ENCODE peak calls at places on chromosomes 6 and 20, in six cellular contexts. One of them, this sample, is unnamed.

GRCh38 chr6:168119539-168119938 is 40.5 kb upstream of the FRMD1 start:
- DNase-seq in posterior cingulate gyrus: no peak
- DNase-seq in colonic mucosa: no peak
- DNase-seq in T-helper 1 cell: no peak
- DNase-seq in A549: no peak
- DNase-seq in stimulated activated CD4-positive, alpha-beta T cell treated with anti-CD3 and anti-CD28 coated beads, Interleukin-2, amount 100 ng/mL, for 24 hours: no peak
- DNase-seq in this sample: no peak

GRCh38 chr6:160036790-160037206 is 67.9 kb downstream of the IGF2R start:
- DNase-seq in colonic mucosa: no peak
- DNase-seq in A549: no peak
- DNase-seq in posterior cingulate gyrus: no peak
- DNase-seq in T-helper 1 cell: no peak
- DNase-seq in stimulated activated CD4-positive, alpha-beta T cell treated with anti-CD3 and anti-CD28 coated beads, Interleukin-2, amount 100 ng/mL, for 24 hours: no peak
- DNase-seq in this sample: no peak

GRCh38 chr6:75751443-75751842 is 2.4 kb downstream of the MYO6 start:
- DNase-seq in colonic mucosa: no peak
- DNase-seq in stimulated activated CD4-positive, alpha-beta T cell treated with anti-CD3 and anti-CD28 coated beads, Interleukin-2, amount 100 ng/mL, for 24 hours: no peak
- DNase-seq in T-helper 1 cell: no peak
- DNase-seq in A549: no peak
- DNase-seq in posterior cingulate gyrus: no peak
- DNase-seq in this sample: no peak

GRCh38 chr20:64113796-64114355 is 6.5 kb upstream of the NPBWR2 start:
- DNase-seq in T-helper 1 cell: no peak
- DNase-seq in stimulated activated CD4-positive, alpha-beta T cell treated with anti-CD3 and anti-CD28 coated beads, Interleukin-2, amount 100 ng/mL, for 24 hours: no peak
- DNase-seq in A549: no peak
- DNase-seq in posterior cingulate gyrus: no peak
- DNase-seq in colonic mucosa: no peak
- DNase-seq in this sample: no peak

GRCh38 chr20:23397961-23398360 is 23.3 kb downstream of the NAPB start:
- DNase-seq in A549: no peak
- DNase-seq in T-helper 1 cell: no peak
- DNase-seq in posterior cingulate gyrus: no peak
- DNase-seq in stimulated activated CD4-positive, alpha-beta T cell treated with anti-CD3 and anti-CD28 coated beads, Interleukin-2, amount 100 ng/mL, for 24 hours: no peak
- DNase-seq in colonic mucosa: no peak
- DNase-seq in this sample: no peak

GRCh38 chr6:159172066-159172465 is 2.9 kb downstream of the FNDC1 start:
- DNase-seq in A549: no peak
- DNase-seq in colonic mucosa: no peak
- DNase-seq in T-helper 1 cell: no peak
- DNase-seq in stimulated activated CD4-positive, alpha-beta T cell treated with anti-CD3 and anti-CD28 coated beads, Interleukin-2, amount 100 ng/mL, for 24 hours: no peak
- DNase-seq in posterior cingulate gyrus: no peak
- DNase-seq in this sample: no peak

GRCh38 chr6:4640139-4640538 is 136.1 kb upstream of the CDYL start:
- DNase-seq in stimulated activated CD4-positive, alpha-beta T cell treated with anti-CD3 and anti-CD28 coated beads, Interleukin-2, amount 100 ng/mL, for 24 hours: no peak
- DNase-seq in A549: no peak
- DNase-seq in T-helper 1 cell: no peak
- DNase-seq in colonic mucosa: no peak
- DNase-seq in posterior cingulate gyrus: no peak
- DNase-seq in this sample: no peak

GRCh38 chr6:154872605-154873004 is 122.5 kb upstream of the TIAM2 start:
- DNase-seq in T-helper 1 cell: no peak
- DNase-seq in colonic mucosa: no peak
- DNase-seq in A549: no peak
- DNase-seq in stimulated activated CD4-positive, alpha-beta T cell treated with anti-CD3 and anti-CD28 coated beads, Interleukin-2, amount 100 ng/mL, for 24 hours: no peak
- DNase-seq in posterior cingulate gyrus: no peak
- DNase-seq in this sample: no peak

GRCh38 chr6:125792172-125792571 is 1.4 kb downstream of the NCOA7 start:
- DNase-seq in A549: no peak
- DNase-seq in posterior cingulate gyrus: no peak
- DNase-seq in stimulated activated CD4-positive, alpha-beta T cell treated with anti-CD3 and anti-CD28 coated beads, Interleukin-2, amount 100 ng/mL, for 24 hours: no peak
- DNase-seq in T-helper 1 cell: no peak
- DNase-seq in colonic mucosa: no peak
- DNase-seq in this sample: no peak

GRCh38 chr6:77463308-77463880 is at the start of gene HTR1B:
- DNase-seq in stimulated activated CD4-positive, alpha-beta T cell treated with anti-CD3 and anti-CD28 coated beads, Interleukin-2, amount 100 ng/mL, for 24 hours: no peak
- DNase-seq in A549: no peak
- DNase-seq in colonic mucosa: peak; percentile 39
- DNase-seq in T-helper 1 cell: no peak
- DNase-seq in posterior cingulate gyrus: no peak
- DNase-seq in this sample: no peak

GRCh38 chr6:139743629-139744028 is 369.2 kb upstream of the CITED2 start:
- DNase-seq in stimulated activated CD4-positive, alpha-beta T cell treated with anti-CD3 and anti-CD28 coated beads, Interleukin-2, amount 100 ng/mL, for 24 hours: no peak
- DNase-seq in posterior cingulate gyrus: no peak
- DNase-seq in T-helper 1 cell: no peak
- DNase-seq in A549: peak; percentile 71
- DNase-seq in colonic mucosa: no peak
- DNase-seq in this sample: no peak

GRCh38 chr6:139764498-139764986 is 390.1 kb upstream of the CITED2 start:
- DNase-seq in stimulated activated CD4-positive, alpha-beta T cell treated with anti-CD3 and anti-CD28 coated beads, Interleukin-2, amount 100 ng/mL, for 24 hours: no peak
- DNase-seq in A549: peak; percentile 47
- DNase-seq in colonic mucosa: no peak
- DNase-seq in posterior cingulate gyrus: no peak
- DNase-seq in T-helper 1 cell: no peak
- DNase-seq in this sample: peak; percentile 64

GRCh38 chr6:83431545-83432165 is 804 bp upstream of the ME1 start:
- DNase-seq in A549: no peak
- DNase-seq in colonic mucosa: peak; percentile 88
- DNase-seq in T-helper 1 cell: no peak
- DNase-seq in stimulated activated CD4-positive, alpha-beta T cell treated with anti-CD3 and anti-CD28 coated beads, Interleukin-2, amount 100 ng/mL, for 24 hours: no peak
- DNase-seq in posterior cingulate gyrus: no peak
- DNase-seq in this sample: no peak

GRCh38 chr6:7108196-7108963 is 619 bp downstream of the RREB1 start:
- DNase-seq in A549: peak; percentile 25
- DNase-seq in T-helper 1 cell: peak; percentile 42
- DNase-seq in posterior cingulate gyrus: no peak
- DNase-seq in stimulated activated CD4-positive, alpha-beta T cell treated with anti-CD3 and anti-CD28 coated beads, Interleukin-2, amount 100 ng/mL, for 24 hours: peak; percentile 60
- DNase-seq in colonic mucosa: peak; percentile 70
- DNase-seq in this sample: peak; percentile 71

GRCh38 chr20:32070690-32071213 is 18.7 kb downstream of the HCK start:
- DNase-seq in stimulated activated CD4-positive, alpha-beta T cell treated with anti-CD3 and anti-CD28 coated beads, Interleukin-2, amount 100 ng/mL, for 24 hours: no peak
- DNase-seq in A549: no peak
- DNase-seq in T-helper 1 cell: no peak
- DNase-seq in colonic mucosa: no peak
- DNase-seq in posterior cingulate gyrus: no peak
- DNase-seq in this sample: no peak

GRCh38 chr6:2412731-2413130 is 167.3 kb upstream of the GMDS start:
- DNase-seq in colonic mucosa: no peak
- DNase-seq in posterior cingulate gyrus: no peak
- DNase-seq in stimulated activated CD4-positive, alpha-beta T cell treated with anti-CD3 and anti-CD28 coated beads, Interleukin-2, amount 100 ng/mL, for 24 hours: no peak
- DNase-seq in T-helper 1 cell: no peak
- DNase-seq in A549: no peak
- DNase-seq in this sample: no peak

GRCh38 chr6:164105705-164106104 is 691.2 kb downstream of the QKI start:
- DNase-seq in stimulated activated CD4-positive, alpha-beta T cell treated with anti-CD3 and anti-CD28 coated beads, Interleukin-2, amount 100 ng/mL, for 24 hours: no peak
- DNase-seq in posterior cingulate gyrus: no peak
- DNase-seq in A549: no peak
- DNase-seq in colonic mucosa: no peak
- DNase-seq in T-helper 1 cell: no peak
- DNase-seq in this sample: no peak

GRCh38 chr20:55386686-55387085 is 618.6 kb downstream of the CBLN4 start:
- DNase-seq in stimulated activated CD4-positive, alpha-beta T cell treated with anti-CD3 and anti-CD28 coated beads, Interleukin-2, amount 100 ng/mL, for 24 hours: no peak
- DNase-seq in posterior cingulate gyrus: no peak
- DNase-seq in colonic mucosa: no peak
- DNase-seq in A549: no peak
- DNase-seq in T-helper 1 cell: no peak
- DNase-seq in this sample: no peak

GRCh38 chr6:130252527-130253237 is 29.9 kb upstream of the SAMD3 start:
- DNase-seq in A549: no peak
- DNase-seq in T-helper 1 cell: no peak
- DNase-seq in stimulated activated CD4-positive, alpha-beta T cell treated with anti-CD3 and anti-CD28 coated beads, Interleukin-2, amount 100 ng/mL, for 24 hours: no peak
- DNase-seq in posterior cingulate gyrus: no peak
- DNase-seq in colonic mucosa: no peak
- DNase-seq in this sample: no peak

GRCh38 chr20:23268792-23269354 is 81.7 kb upstream of the NXT1 start:
- DNase-seq in T-helper 1 cell: no peak
- DNase-seq in posterior cingulate gyrus: no peak
- DNase-seq in stimulated activated CD4-positive, alpha-beta T cell treated with anti-CD3 and anti-CD28 coated beads, Interleukin-2, amount 100 ng/mL, for 24 hours: no peak
- DNase-seq in colonic mucosa: no peak
- DNase-seq in A549: no peak
- DNase-seq in this sample: no peak

GRCh38 chr20:44856847-44857448 is 28.6 kb upstream of the YWHAB start:
- DNase-seq in T-helper 1 cell: no peak
- DNase-seq in A549: no peak
- DNase-seq in colonic mucosa: no peak
- DNase-seq in stimulated activated CD4-positive, alpha-beta T cell treated with anti-CD3 and anti-CD28 coated beads, Interleukin-2, amount 100 ng/mL, for 24 hours: no peak
- DNase-seq in posterior cingulate gyrus: no peak
- DNase-seq in this sample: peak; percentile 20

GRCh38 chr6:45574885-45575284 is 197.2 kb upstream of the SUPT3H start:
- DNase-seq in T-helper 1 cell: no peak
- DNase-seq in stimulated activated CD4-positive, alpha-beta T cell treated with anti-CD3 and anti-CD28 coated beads, Interleukin-2, amount 100 ng/mL, for 24 hours: no peak
- DNase-seq in A549: no peak
- DNase-seq in colonic mucosa: no peak
- DNase-seq in posterior cingulate gyrus: no peak
- DNase-seq in this sample: no peak

GRCh38 chr20:18288748-18289705 is 700 bp downstream of the ZNF133 start:
- DNase-seq in colonic mucosa: no peak
- DNase-seq in stimulated activated CD4-positive, alpha-beta T cell treated with anti-CD3 and anti-CD28 coated beads, Interleukin-2, amount 100 ng/mL, for 24 hours: no peak
- DNase-seq in posterior cingulate gyrus: no peak
- DNase-seq in A549: peak; percentile 40
- DNase-seq in T-helper 1 cell: no peak
- DNase-seq in this sample: no peak

GRCh38 chr6:33118525-33119123 is 42.8 kb downstream of the HLA-DPB1 start:
- DNase-seq in colonic mucosa: no peak
- DNase-seq in stimulated activated CD4-positive, alpha-beta T cell treated with anti-CD3 and anti-CD28 coated beads, Interleukin-2, amount 100 ng/mL, for 24 hours: no peak
- DNase-seq in posterior cingulate gyrus: no peak
- DNase-seq in T-helper 1 cell: no peak
- DNase-seq in A549: no peak
- DNase-seq in this sample: peak; percentile 71

GRCh38 chr6:7418238-7418905 is 28.8 kb downstream of the RIOK1 start:
- DNase-seq in stimulated activated CD4-positive, alpha-beta T cell treated with anti-CD3 and anti-CD28 coated beads, Interleukin-2, amount 100 ng/mL, for 24 hours: no peak
- DNase-seq in colonic mucosa: no peak
- DNase-seq in A549: no peak
- DNase-seq in posterior cingulate gyrus: no peak
- DNase-seq in T-helper 1 cell: no peak
- DNase-seq in this sample: peak; percentile 35

GRCh38 chr6:130863415-130864230 is 36.4 kb downstream of the SMLR1 start:
- DNase-seq in T-helper 1 cell: no peak
- DNase-seq in posterior cingulate gyrus: no peak
- DNase-seq in A549: no peak
- DNase-seq in stimulated activated CD4-positive, alpha-beta T cell treated with anti-CD3 and anti-CD28 coated beads, Interleukin-2, amount 100 ng/mL, for 24 hours: no peak
- DNase-seq in colonic mucosa: no peak
- DNase-seq in this sample: no peak

GRCh38 chr6:10429638-10430427 is 15.0 kb upstream of the TFAP2A start:
- DNase-seq in A549: no peak
- DNase-seq in posterior cingulate gyrus: peak; percentile 37
- DNase-seq in stimulated activated CD4-positive, alpha-beta T cell treated with anti-CD3 and anti-CD28 coated beads, Interleukin-2, amount 100 ng/mL, for 24 hours: no peak
- DNase-seq in T-helper 1 cell: no peak
- DNase-seq in colonic mucosa: no peak
- DNase-seq in this sample: peak; percentile 85

GRCh38 chr6:31122803-31123706 is 2.8 kb upstream of the CDSN start:
- DNase-seq in colonic mucosa: peak; percentile 41
- DNase-seq in posterior cingulate gyrus: peak; percentile 42
- DNase-seq in A549: peak; percentile 23
- DNase-seq in T-helper 1 cell: no peak
- DNase-seq in stimulated activated CD4-positive, alpha-beta T cell treated with anti-CD3 and anti-CD28 coated beads, Interleukin-2, amount 100 ng/mL, for 24 hours: no peak
- DNase-seq in this sample: no peak

GRCh38 chr20:41428285-41428684 is 61.7 kb upstream of the EMILIN3 start:
- DNase-seq in A549: peak; percentile 22
- DNase-seq in T-helper 1 cell: no peak
- DNase-seq in stimulated activated CD4-positive, alpha-beta T cell treated with anti-CD3 and anti-CD28 coated beads, Interleukin-2, amount 100 ng/mL, for 24 hours: no peak
- DNase-seq in colonic mucosa: no peak
- DNase-seq in posterior cingulate gyrus: no peak
- DNase-seq in this sample: no peak

GRCh38 chr20:62186887-62187866 is 4.3 kb downstream of the MTG2 start:
- DNase-seq in colonic mucosa: no peak
- DNase-seq in posterior cingulate gyrus: no peak
- DNase-seq in A549: no peak
- DNase-seq in T-helper 1 cell: no peak
- DNase-seq in stimulated activated CD4-positive, alpha-beta T cell treated with anti-CD3 and anti-CD28 coated beads, Interleukin-2, amount 100 ng/mL, for 24 hours: no peak
- DNase-seq in this sample: no peak

GRCh38 chr6:9250852-9251251 is 815.5 kb upstream of the SLC35B3 start:
- DNase-seq in posterior cingulate gyrus: peak; percentile 29
- DNase-seq in A549: no peak
- DNase-seq in colonic mucosa: peak; percentile 24
- DNase-seq in stimulated activated CD4-positive, alpha-beta T cell treated with anti-CD3 and anti-CD28 coated beads, Interleukin-2, amount 100 ng/mL, for 24 hours: no peak
- DNase-seq in T-helper 1 cell: no peak
- DNase-seq in this sample: peak; percentile 59

GRCh38 chr20:35503281-35503680 is 26.2 kb downstream of the C20orf173 start:
- DNase-seq in stimulated activated CD4-positive, alpha-beta T cell treated with anti-CD3 and anti-CD28 coated beads, Interleukin-2, amount 100 ng/mL, for 24 hours: no peak
- DNase-seq in colonic mucosa: no peak
- DNase-seq in T-helper 1 cell: no peak
- DNase-seq in posterior cingulate gyrus: no peak
- DNase-seq in A549: no peak
- DNase-seq in this sample: no peak